ENCODE peak calls at places on chromosomes 6 and 20, in four cellular contexts. Z, D, G and Y are unnamed samples.

GRCh38 chr6:152399409-152399808 is 237.8 kb downstream of the SYNE1 start:
- DNase-seq in Z (no peak), D (peak; percentile 47), G (no peak), Y (no peak)

GRCh38 chr6:15337584-15337981 is 91.7 kb downstream of the JARID2 start:
- DNase-seq in Z (no peak), G (peak; percentile 27), D (no peak), Y (no peak)

GRCh38 chr6:147530132-147531060 is 21.9 kb downstream of the SAMD5 start:
- DNase-seq in Z (peak; percentile 83), D (no peak), G (no peak), Y (no peak)

GRCh38 chr6:108114861-108115597 is 40.5 kb upstream of the OSTM1 start:
- DNase-seq in Z (no peak), D (peak; percentile 76), G (peak; percentile 89), Y (no peak)

GRCh38 chr6:93819189-93819588 is 399.8 kb upstream of the EPHA7 start:
- DNase-seq in G (no peak), Z (no peak), D (no peak), Y (no peak)

GRCh38 chr6:79605061-79605460 is 26.1 kb upstream of the SH3BGRL2 start:
- DNase-seq in Z (no peak), G (no peak), D (no peak), Y (no peak)

GRCh38 chr20:62644044-62644795 is 1.9 kb downstream of the SLCO4A1 start:
- DNase-seq in Z (no peak), D (no peak), G (no peak), Y (no peak)

GRCh38 chr6:146912730-146913680 is 291.2 kb upstream of the STXBP5 start:
- DNase-seq in D (peak; percentile 51), G (no peak), Z (no peak), Y (no peak)

GRCh38 chr6:135094403-135094821 is 39.8 kb upstream of the HBS1L start:
- DNase-seq in D (peak; percentile 22), G (no peak), Z (no peak), Y (no peak)

GRCh38 chr6:6434723-6435122 is 114.3 kb upstream of the F13A1 start:
- DNase-seq in G (no peak), D (no peak), Z (no peak), Y (no peak)

GRCh38 chr6:36364669-36365479 is 22.6 kb downstream of the ETV7 start:
- DNase-seq in Z (peak; percentile 72), D (no peak), G (no peak), Y (no peak)

GRCh38 chr20:6122873-6123649 is at the start of gene FERMT1:
- DNase-seq in Z (peak; percentile 87), G (peak; percentile 80), D (peak; percentile 90), Y (peak; percentile 78)

GRCh38 chr6:14524319-14524718 is 406.7 kb downstream of the CD83 start:
- DNase-seq in D (peak; percentile 89), Z (no peak), G (no peak), Y (no peak)

GRCh38 chr20:34111057-34111711 is 859 bp downstream of the EIF2S2 start:
- DNase-seq in D (peak; percentile 79), Z (peak; percentile 10), G (peak; percentile 36), Y (no peak)

GRCh38 chr6:25489399-25489798 is 162.6 kb upstream of the SCGN start:
- DNase-seq in D (no peak), Z (peak; percentile 9), G (no peak), Y (no peak)

GRCh38 chr20:53935353-53936084 is 134.9 kb downstream of the BCAS1 start:
- DNase-seq in Z (peak; percentile 39), D (no peak), G (no peak), Y (no peak)

GRCh38 chr6:152170702-152171667 is 363.5 kb downstream of the ESR1 start:
- DNase-seq in D (no peak), G (no peak), Z (no peak), Y (no peak)

GRCh38 chr6:116395647-116396046 is 24.9 kb downstream of the DSE start:
- DNase-seq in D (no peak), Z (no peak), G (no peak), Y (no peak)

GRCh38 chr6:51830666-51831065 is 256.7 kb downstream of the PKHD1 start:
- DNase-seq in D (no peak), G (no peak), Z (no peak), Y (no peak)
- TF ChIP-seq EZH2phosphoT487 in D (no peak), G (no peak), Z (no peak), Y (no peak)

DNA sequence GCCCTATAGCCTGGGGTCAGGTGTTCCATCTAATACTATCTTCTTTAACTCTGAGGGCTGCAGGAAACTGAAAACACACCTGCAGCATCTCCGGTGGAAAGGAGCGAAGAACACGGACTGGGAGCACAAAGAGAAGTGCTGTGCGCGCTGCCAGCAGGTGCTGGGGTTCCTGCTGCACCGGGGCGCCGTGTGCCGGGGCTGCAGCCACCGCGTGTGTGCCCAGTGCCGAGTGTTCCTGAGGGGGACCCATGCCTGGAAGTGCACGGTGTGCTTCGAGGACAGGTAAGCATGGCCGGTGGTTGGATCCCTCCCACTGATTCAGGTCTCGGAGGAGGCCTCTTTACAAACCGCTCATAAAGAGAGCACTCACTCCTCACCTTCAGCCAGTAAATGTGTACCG is 15.5 kb downstream of the SYTL3 start:
- DNase-seq in D (no peak), G (no peak), Z (no peak), Y (no peak)
- TF ChIP-seq EZH2phosphoT487 in D (no peak), G (no peak), Z (no peak), Y (no peak)

GRCh38 chr6:317452-318144 is 25.3 kb downstream of the DUSP22 start:
- DNase-seq in D (no peak), G (no peak), Z (no peak), Y (no peak)

GRCh38 chr6:316753-317038 is 24.4 kb downstream of the DUSP22 start:
- DNase-seq in Z (no peak), G (no peak), D (no peak), Y (no peak)

GRCh38 chr6:315226-315625 is 22.9 kb downstream of the DUSP22 start:
- DNase-seq in G (no peak), D (no peak), Z (no peak), Y (no peak)

GRCh38 chr6:317068-317451 is 24.8 kb downstream of the DUSP22 start:
- DNase-seq in G (no peak), Z (no peak), D (no peak), Y (no peak)

GRCh38 chr6:315921-316752 is 23.9 kb downstream of the DUSP22 start:
- DNase-seq in G (no peak), D (no peak), Z (peak; percentile 84), Y (no peak)
- TF ChIP-seq EZH2phosphoT487 in G (no peak), D (no peak), Z (no peak), Y (no peak)

GRCh38 chr20:10654630-10655029 is 19.2 kb downstream of the JAG1 start:
- DNase-seq in G (peak; percentile 61), D (no peak), Z (no peak), Y (no peak)
- TF ChIP-seq EZH2phosphoT487 in G (no peak), D (no peak), Z (no peak), Y (no peak)

GRCh38 chr6:163500105-163500504 is 85.6 kb downstream of the QKI start:
- DNase-seq in Z (no peak), D (no peak), G (no peak), Y (no peak)
- TF ChIP-seq EZH2phosphoT487 in Z (no peak), D (no peak), G (no peak), Y (no peak)

DNA sequence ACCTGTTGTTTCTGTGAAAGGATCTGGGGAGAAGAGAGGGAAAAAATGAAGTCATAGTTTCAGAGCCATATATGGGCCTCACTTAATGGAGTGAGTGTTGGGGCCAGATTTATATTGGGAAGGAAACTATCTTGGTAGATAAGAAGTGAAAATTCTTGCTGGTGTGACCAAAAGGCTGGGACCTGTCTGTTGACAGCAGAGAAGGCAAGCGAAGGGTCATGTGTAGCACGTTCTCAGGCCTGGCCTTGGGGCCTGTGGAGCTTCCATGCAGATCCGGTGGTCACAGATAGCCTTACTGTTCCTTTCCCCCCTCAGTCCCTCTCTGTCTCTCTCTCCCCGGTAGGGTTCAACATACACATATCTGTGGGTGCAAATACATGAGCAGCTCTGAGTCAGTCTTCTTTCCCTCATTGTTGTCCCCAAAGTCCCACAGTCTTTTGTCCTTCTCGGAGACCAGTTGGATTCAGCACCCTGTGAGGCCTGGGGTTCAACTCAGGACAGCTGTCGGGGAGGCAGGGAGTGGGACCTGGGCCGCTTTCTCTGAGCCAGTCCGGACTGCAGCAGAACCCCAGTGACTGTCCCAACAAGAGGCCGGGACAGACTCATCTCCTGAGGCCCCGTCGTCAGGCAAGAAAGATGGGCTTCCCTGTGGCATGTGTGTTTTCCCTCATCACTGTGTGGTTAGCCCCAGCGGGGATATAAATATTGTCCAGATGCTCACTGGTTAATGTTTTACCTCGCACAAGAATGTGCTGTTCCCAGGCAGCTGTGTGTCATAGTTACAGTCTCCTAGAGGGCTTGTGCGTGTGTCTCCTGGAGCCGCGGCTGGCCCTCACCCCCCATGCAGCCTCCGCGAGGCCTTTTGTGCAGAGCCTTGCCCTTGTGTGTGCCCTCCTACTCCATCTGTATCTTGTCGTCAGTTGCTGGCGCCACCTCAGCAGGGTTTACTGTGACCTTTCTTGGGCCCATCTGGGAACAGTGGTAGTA is 34.7 kb downstream of the PPP1R14C start:
- DNase-seq in G (no peak), D (no peak), Z (no peak), Y (no peak)
- TF ChIP-seq EZH2phosphoT487 in G (no peak), D (no peak), Z (no peak), Y (no peak)

DNA sequence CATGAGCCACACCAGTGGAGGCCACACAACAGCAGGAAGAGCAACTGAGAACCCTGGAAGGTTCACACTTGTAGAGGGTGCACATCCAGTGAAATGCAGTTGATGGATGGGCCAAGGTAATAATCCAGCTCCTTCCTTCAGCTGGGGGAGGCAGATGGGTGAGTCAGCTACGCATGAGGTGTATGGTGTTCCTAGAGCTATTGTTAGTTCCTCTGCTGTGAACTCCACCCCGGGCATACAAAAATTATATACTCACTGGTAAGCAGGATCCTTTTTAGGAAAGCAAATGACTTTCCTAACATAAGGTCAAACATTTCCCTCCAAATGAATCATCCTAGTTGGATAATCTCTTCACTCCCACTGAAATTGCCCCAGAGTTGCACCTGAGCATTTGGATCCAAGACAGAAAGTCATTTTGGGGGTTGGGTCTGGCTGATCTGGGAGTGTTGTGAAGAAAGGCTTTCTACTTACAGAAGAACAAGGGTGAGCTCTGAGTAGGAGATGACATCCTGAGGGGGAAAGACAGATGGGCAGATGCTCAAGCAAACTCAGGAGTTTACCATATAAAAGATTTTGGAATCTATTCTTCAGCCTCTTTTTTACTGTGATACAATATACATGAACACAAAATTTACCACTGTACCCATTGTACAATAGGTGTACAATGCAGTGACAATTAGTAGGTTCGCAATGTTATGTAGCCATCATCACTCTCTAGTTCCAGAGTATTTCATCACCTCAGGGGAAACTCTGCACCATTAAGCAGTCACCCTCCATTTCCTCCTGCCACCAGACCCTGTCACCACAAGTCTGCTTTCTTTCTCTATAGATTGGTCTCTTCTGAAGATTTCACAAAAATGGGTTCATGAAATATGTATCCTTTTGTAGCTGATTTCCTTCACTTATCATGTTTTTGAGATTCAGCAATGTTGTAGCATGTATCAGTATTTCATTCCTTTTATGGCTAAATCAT is 11.1 kb downstream of the HLA-F start:
- DNase-seq in G (no peak), Z (no peak), D (no peak), Y (no peak)
- TF ChIP-seq EZH2phosphoT487 in G (no peak), Z (no peak), D (no peak), Y (no peak)